ENCODE peak calls at places on chromosome 3, in five cellular contexts. R, J, M, H and N are unnamed samples.

GRCh38 chr3:155572085-155572484 is 172.8 kb downstream of the PLCH1 start:
- DNase-seq in R (no peak), J (no peak), M (no peak), H (no peak), N (no peak)

GRCh38 chr3:188037116-188037718 is 116.7 kb upstream of the LPP start:
- DNase-seq in R (no peak), J (no peak), M (no peak), H (peak), N (no peak)

GRCh38 chr3:36907911-36908646 is 36.8 kb downstream of the TRANK1 start:
- DNase-seq in R (no peak), J (peak), M (no peak), H (peak), N (no peak)

GRCh38 chr3:62874398-62875102 is 666 bp downstream of the CADPS start:
- DNase-seq in R (no peak), J (no peak), M (peak), H (no peak), N (no peak)

GRCh38 chr3:51190199-51190598 is 194.9 kb upstream of the MANF start:
- DNase-seq in R (no peak), J (no peak), M (no peak), H (no peak), N (no peak)

GRCh38 chr3:178195824-178196223 is 340.4 kb upstream of the KCNMB2 start:
- DNase-seq in R (no peak), J (peak), M (no peak), H (no peak), N (no peak)

GRCh38 chr3:179768080-179768479 is 115.2 kb downstream of the USP13 start:
- DNase-seq in R (no peak), J (peak), M (peak), H (no peak), N (no peak)

GRCh38 chr3:151974067-151974466 is 100.6 kb downstream of the SUCNR1 start:
- DNase-seq in R (no peak), J (no peak), M (no peak), H (no peak), N (no peak)

GRCh38 chr3:133996251-133996661 is 33.5 kb downstream of the SLCO2A1 start:
- DNase-seq in R (no peak), J (no peak), M (no peak), H (no peak), N (no peak)

GRCh38 chr3:172646439-172647015 is 64.3 kb downstream of the NCEH1 start:
- DNase-seq in R (no peak), J (no peak), M (no peak), H (no peak), N (no peak)

GRCh38 chr3:190369701-190370295 is 18.2 kb upstream of the CLDN16 start:
- DNase-seq in R (no peak), J (no peak), M (no peak), H (no peak), N (no peak)

GRCh38 chr3:186108106-186108940 is 566 bp downstream of the ETV5 start:
- DNase-seq in R (peak), J (peak), M (peak), H (peak), N (peak)

GRCh38 chr3:36635731-36636130 is 128.6 kb downstream of the DCLK3 start:
- DNase-seq in R (no peak), J (no peak), M (no peak), H (no peak), N (no peak)

GRCh38 chr3:114879059-114880031 is 267.7 kb downstream of the ZBTB20 start:
- DNase-seq in R (no peak), J (no peak), M (no peak), H (no peak), N (no peak)

GRCh38 chr3:124829175-124829818 is 57.9 kb downstream of the ITGB5 start:
- DNase-seq in R (no peak), J (no peak), M (no peak), H (no peak), N (no peak)

GRCh38 chr3:87397210-87397609 is 120.8 kb upstream of the POU1F1 start:
- DNase-seq in R (no peak), J (no peak), M (no peak), H (no peak), N (no peak)

GRCh38 chr3:150757364-150757763 is 5.6 kb downstream of the SIAH2 start:
- DNase-seq in R (no peak), J (no peak), M (no peak), H (no peak), N (no peak)

GRCh38 chr3:45088959-45089358 is 57.2 kb downstream of the CDCP1 start:
- DNase-seq in R (no peak), J (no peak), M (no peak), H (no peak), N (no peak)

GRCh38 chr3:171021377-171021776 is 5.1 kb downstream of the SLC2A2 start:
- DNase-seq in R (no peak), J (no peak), M (no peak), H (no peak), N (no peak)

GRCh38 chr3:113193298-113193697 is 18.1 kb upstream of the BOC start:
- DNase-seq in R (no peak), J (no peak), M (no peak), H (no peak), N (no peak)

GRCh38 chr3:58323795-58324674 is 8.7 kb upstream of the PXK start:
- DNase-seq in R (no peak), J (no peak), M (no peak), H (no peak), N (no peak)

GRCh38 chr3:15535757-15536156 is 14.3 kb upstream of the COLQ start:
- DNase-seq in R (no peak), J (no peak), M (no peak), H (no peak), N (no peak)

GRCh38 chr3:86787091-86787490 is 203.9 kb downstream of the VGLL3 start:
- DNase-seq in R (no peak), J (no peak), M (no peak), H (no peak), N (no peak)

GRCh38 chr3:138197058-138197457 is 10.0 kb downstream of the ARMC8 start:
- DNase-seq in R (no peak), J (peak), M (no peak), H (no peak), N (no peak)

GRCh38 chr3:143975549-143976152 is 4.0 kb downstream of the DIPK2A start:
- DNase-seq in R (no peak), J (peak), M (no peak), H (peak), N (no peak)

GRCh38 chr3:38247366-38248035 is 18.1 kb upstream of the SLC22A13 start:
- DNase-seq in R (no peak), J (no peak), M (no peak), H (peak), N (no peak)

GRCh38 chr3:115986555-115987207 is 363.4 kb downstream of the GAP43 start:
- DNase-seq in R (no peak), J (peak), M (no peak), H (peak), N (no peak)

GRCh38 chr3:170806141-170806540 is 63.9 kb downstream of the RPL22L1 start:
- DNase-seq in R (no peak), J (no peak), M (no peak), H (no peak), N (no peak)

GRCh38 chr3:62436785-62437184 is 63.4 kb upstream of the FEZF2 start:
- DNase-seq in R (no peak), J (no peak), M (no peak), H (no peak), N (no peak)

GRCh38 chr3:66303556-66303955 is 82.8 kb downstream of the SLC25A26 start:
- DNase-seq in R (no peak), J (no peak), M (no peak), H (no peak), N (no peak)

GRCh38 chr3:170572665-170573253 is 13.1 kb downstream of the SLC7A14 start:
- DNase-seq in R (no peak), J (peak), M (no peak), H (no peak), N (no peak)

GRCh38 chr3:165837058-165837525 is at the start of gene BCHE:
- DNase-seq in R (no peak), J (no peak), M (no peak), H (no peak), N (no peak)

GRCh38 chr3:120498947-120499346 is 48.2 kb upstream of the FSTL1 start:
- DNase-seq in R (no peak), J (no peak), M (no peak), H (no peak), N (no peak)

GRCh38 chr3:181075098-181075497 is 85.6 kb upstream of the DNAJC19 start:
- DNase-seq in R (no peak), J (no peak), M (no peak), H (no peak), N (no peak)

GRCh38 chr3:43879166-43879565 is 188.4 kb downstream of the ABHD5 start:
- DNase-seq in R (peak), J (peak), M (peak), H (no peak), N (no peak)

GRCh38 chr3:27324695-27325094 is 44.5 kb downstream of the NEK10 start:
- DNase-seq in R (no peak), J (no peak), M (no peak), H (peak), N (no peak)

GRCh38 chr3:27325419-27325818 is 43.8 kb downstream of the NEK10 start:
- DNase-seq in R (no peak), J (no peak), M (no peak), H (no peak), N (no peak)

GRCh38 chr3:27326949-27327582 is 42.1 kb downstream of the NEK10 start:
- DNase-seq in R (no peak), J (no peak), M (no peak), H (no peak), N (no peak)

GRCh38 chr3:27323087-27323570 is 46.1 kb downstream of the NEK10 start:
- DNase-seq in R (no peak), J (no peak), M (no peak), H (no peak), N (no peak)

GRCh38 chr3:27326211-27326948 is 42.8 kb downstream of the NEK10 start:
- DNase-seq in R (no peak), J (no peak), M (no peak), H (no peak), N (no peak)
- TF ChIP-seq POLR2AphosphoS5 in R (no peak), J (no peak), M (no peak), H (no peak), N (no peak)

DNA sequence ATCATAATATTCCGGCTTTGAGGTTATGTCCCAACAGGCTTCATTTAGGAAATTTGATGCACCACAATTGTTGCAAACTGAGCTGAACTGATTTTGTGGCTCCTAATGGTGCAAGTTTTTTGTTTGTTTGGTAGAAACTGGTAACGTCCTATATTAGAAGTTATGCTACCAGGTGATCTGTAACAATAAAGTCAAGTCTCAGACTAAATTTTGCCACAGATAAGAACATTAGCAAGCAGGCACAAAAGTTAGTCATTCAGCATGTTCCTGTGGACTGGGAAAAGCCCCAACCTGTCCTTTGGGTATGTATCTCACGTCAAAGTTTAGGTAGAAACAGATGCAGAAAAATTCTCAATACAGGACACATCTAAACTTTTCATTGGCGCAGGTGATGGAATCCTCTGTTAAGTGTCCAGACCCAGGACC is 120.5 kb downstream of the ATG7 start:
- DNase-seq in R (no peak), J (no peak), M (no peak), H (no peak), N (no peak)
- TF ChIP-seq TAF1 in R (no peak), J (no peak), M (no peak), H (no peak), N (no peak)

DNA sequence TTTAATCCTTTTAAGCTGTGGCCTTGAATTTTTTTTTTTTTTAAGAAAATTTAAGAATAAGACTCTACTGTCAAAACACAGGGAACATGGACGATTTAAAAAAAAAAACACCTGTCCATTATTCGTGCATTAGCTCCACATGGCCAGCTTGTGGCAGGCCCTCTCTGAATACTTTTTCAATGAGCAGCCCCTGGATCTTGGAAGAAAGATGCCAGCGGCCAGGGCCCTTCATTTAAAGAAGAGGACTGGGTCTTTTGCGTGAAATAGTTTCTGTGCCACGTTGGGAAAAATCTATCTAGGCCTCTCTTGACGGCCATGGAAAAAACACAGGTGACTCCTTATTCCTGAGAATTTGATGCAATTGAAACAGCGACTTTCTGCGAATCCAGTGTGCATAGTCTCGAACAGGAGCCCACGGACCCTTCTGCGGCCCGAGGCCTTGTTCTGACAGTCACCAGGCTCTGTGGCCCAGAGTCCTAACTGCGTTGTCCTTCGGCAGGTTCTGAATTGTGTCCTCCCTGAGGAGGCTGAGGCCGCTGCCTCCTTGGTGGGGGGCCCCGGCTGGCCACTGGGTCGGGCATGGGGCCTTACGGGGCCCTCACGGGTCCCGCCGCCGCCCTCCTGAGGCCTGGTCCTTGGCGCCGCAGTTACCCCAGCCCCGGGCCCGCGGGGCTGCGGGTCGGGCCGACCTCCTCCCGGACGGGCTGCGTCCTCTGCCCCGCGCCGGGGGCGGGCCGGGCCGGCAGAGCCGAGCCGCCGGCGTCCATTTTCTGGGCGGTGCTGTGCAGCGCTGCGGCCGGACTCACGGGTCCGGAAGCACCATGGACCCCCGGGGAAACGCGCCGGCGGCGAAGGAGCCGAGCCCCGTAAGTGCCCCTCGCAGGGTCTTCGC is 33.5 kb downstream of the ZBTB38 start:
- DNase-seq in R (peak), J (no peak), M (peak), H (no peak), N (peak)
- TF ChIP-seq POLR2A in R (no peak), J (no peak), M (no peak), H (peak), N (peak)

GRCh38 chr3:49411968-49412631 is at the start of the genes RHOA and TCTA:
- DNase-seq in R (peak), J (peak), M (peak), H (peak), N (peak)
- TF ChIP-seq POLR2AphosphoS5 in R (peak), J (peak), M (peak), H (peak), N (peak)

GRCh38 chr3:159586587-159587202 is 401.9 kb upstream of the IL12A start:
- DNase-seq in R (no peak), J (no peak), M (peak), H (peak), N (no peak)
- TF ChIP-seq TAF1 in R (no peak), J (no peak), M (no peak), H (no peak), N (no peak)

DNA sequence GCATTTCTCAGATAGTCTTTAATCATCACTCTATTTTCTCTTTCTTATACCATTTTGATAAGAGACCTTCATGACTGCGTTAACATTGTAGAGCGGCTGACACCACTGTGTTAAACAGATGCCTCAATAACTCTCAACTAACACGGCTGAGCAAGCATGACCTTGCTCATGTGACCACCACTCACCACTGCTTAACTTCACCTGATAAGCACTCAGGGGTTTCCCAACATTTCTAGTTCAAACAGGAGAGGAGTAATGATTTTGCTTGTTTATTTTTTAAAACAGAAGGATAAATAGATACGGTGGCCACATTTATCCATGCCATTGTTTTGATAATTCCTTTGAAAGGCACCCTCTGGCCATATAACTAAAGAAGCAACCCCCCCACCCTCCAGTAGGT is 37.7 kb upstream of the TMEM45A start:
- DNase-seq in R (no peak), J (no peak), M (no peak), H (peak), N (no peak)
- TF ChIP-seq POLR2A in R (no peak), J (no peak), M (no peak), H (no peak), N (no peak)

GRCh38 chr3:123390865-123391613 is 57.9 kb downstream of the ADCY5 start:
- DNase-seq in R (no peak), J (no peak), M (no peak), H (no peak), N (no peak)
- TF ChIP-seq POLR2AphosphoS5 in R (no peak), J (no peak), M (no peak), H (no peak), N (no peak)